ENCODE peak calls at places on chromosomes 3 and 15, in eight cellular contexts. D is hepatocyte, Z is HCT116, E is epithelial cell of esophagus, S is stomach, C is glutamatergic neuron, J is progenitor cell of endocrine pancreas, T is PC-3. R is an unnamed sample.

GRCh38 chr15:96331141-96331941 is 841 bp downstream of the NR2F2 start:
- DNase-seq in D (peak; percentile 75), Z (no peak), E (peak; percentile 25), S (no peak), C (peak; percentile 62), J (no peak), T (peak; percentile 31), R (no peak)

GRCh38 chr3:149576071-149576564 is 81.7 kb downstream of the WWTR1 start:
- DNase-seq in D (peak; percentile 59), Z (peak; percentile 86), E (peak; percentile 98), S (no peak), C (no peak), J (no peak), T (peak; percentile 98), R (no peak)

GRCh38 chr3:21256932-21257331 is 494.1 kb downstream of the ZNF385D start:
- DNase-seq in D (no peak), Z (no peak), E (peak; percentile 18), S (peak; percentile 77), C (no peak), J (no peak), T (no peak), R (no peak)

GRCh38 chr15:62945063-62945462 is 97.5 kb upstream of the TPM1 start:
- DNase-seq in D (no peak), Z (no peak), E (no peak), S (no peak), C (no peak), J (no peak), T (no peak), R (peak; percentile 37)

GRCh38 chr15:31305375-31305774 is 21.3 kb upstream of the KLF13 start:
- DNase-seq in D (no peak), Z (no peak), E (no peak), S (no peak), C (no peak), J (no peak), T (no peak), R (no peak)

GRCh38 chr15:48494646-48495045 is 150.9 kb downstream of the FBN1 start:
- DNase-seq in D (no peak), Z (no peak), E (no peak), S (no peak), C (no peak), J (no peak), T (no peak), R (no peak)

GRCh38 chr3:23991236-23992050 is 46.4 kb downstream of the NR1D2 start:
- DNase-seq in D (peak; percentile 36), Z (no peak), E (no peak), S (no peak), C (no peak), J (no peak), T (no peak), R (no peak)

GRCh38 chr3:42504334-42505202 is 2.1 kb downstream of the VIPR1 start:
- DNase-seq in D (peak; percentile 65), Z (no peak), E (no peak), S (peak; percentile 17), C (peak; percentile 7), J (no peak), T (no peak), R (no peak)

GRCh38 chr3:149384911-149385321 is 7.5 kb upstream of the TM4SF1 start:
- DNase-seq in D (no peak), Z (no peak), E (peak; percentile 86), S (no peak), C (no peak), J (no peak), T (peak; percentile 47), R (no peak)

GRCh38 chr3:147413712-147414325 is 4.7 kb downstream of the ZIC1 start:
- DNase-seq in D (no peak), Z (no peak), E (no peak), S (no peak), C (no peak), J (no peak), T (no peak), R (no peak)

GRCh38 chr3:193590088-193590856 is 2.7 kb upstream of the OPA1 start:
- DNase-seq in D (peak; percentile 29), Z (peak; percentile 74), E (peak; percentile 94), S (no peak), C (no peak), J (no peak), T (peak; percentile 91), R (no peak)

GRCh38 chr15:90887037-90887481 is 2.8 kb downstream of the FES start:
- DNase-seq in D (no peak), Z (no peak), E (no peak), S (no peak), C (no peak), J (no peak), T (no peak), R (no peak)

GRCh38 chr3:159928692-159929091 is 59.9 kb upstream of the IL12A start:
- DNase-seq in D (no peak), Z (no peak), E (peak; percentile 97), S (no peak), C (no peak), J (no peak), T (peak; percentile 97), R (no peak)

GRCh38 chr3:169286992-169287391 is 376.5 kb downstream of the MECOM start:
- DNase-seq in D (no peak), Z (no peak), E (no peak), S (no peak), C (no peak), J (no peak), T (no peak), R (no peak)

GRCh38 chr3:100352296-100353178 is 18.0 kb downstream of the NIT2 start:
- DNase-seq in D (peak; percentile 18), Z (no peak), E (peak; percentile 52), S (no peak), C (no peak), J (no peak), T (no peak), R (no peak)

GRCh38 chr15:78390823-78391222 is 47.2 kb upstream of the IREB2 start:
- DNase-seq in D (no peak), Z (no peak), E (no peak), S (peak; percentile 1), C (no peak), J (no peak), T (no peak), R (no peak)

GRCh38 chr15:96333194-96334016 is 2.9 kb downstream of the NR2F2 start:
- DNase-seq in D (peak; percentile 54), Z (no peak), E (peak; percentile 35), S (no peak), C (peak; percentile 65), J (no peak), T (peak; percentile 19), R (no peak)

GRCh38 chr15:31437686-31438085 is 111.1 kb downstream of the KLF13 start:
- DNase-seq in D (no peak), Z (no peak), E (no peak), S (no peak), C (no peak), J (no peak), T (no peak), R (no peak)

DNA sequence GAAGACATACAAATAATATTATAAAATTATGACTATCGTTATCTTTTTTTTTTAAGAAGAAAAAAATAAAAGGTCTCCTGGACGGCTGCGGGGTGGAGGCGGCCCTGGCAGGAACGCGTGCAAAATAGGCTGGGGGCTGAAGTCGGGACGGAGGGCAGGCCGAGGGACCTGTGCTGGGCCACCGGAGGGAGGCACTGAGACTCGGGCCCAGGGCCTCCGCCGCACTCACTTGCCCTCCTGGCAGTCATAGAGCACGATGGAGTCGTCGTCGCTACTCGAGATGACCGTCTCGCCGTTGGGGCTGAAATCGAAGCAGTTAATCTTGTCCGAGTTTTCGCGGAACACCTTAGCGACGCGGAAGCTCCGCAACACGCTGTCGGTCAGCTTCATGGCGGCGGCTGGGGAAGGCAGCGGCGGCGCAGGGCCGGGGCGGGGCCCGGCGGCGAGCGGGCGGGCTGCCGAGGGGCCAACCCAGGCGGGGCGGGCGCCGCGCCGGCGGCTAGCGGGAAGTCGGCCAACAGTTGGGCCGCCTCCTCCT is 408 bp downstream of the WDR82 start:
- DNase-seq in D (peak; percentile 78), Z (no peak), E (peak; percentile 64), S (no peak), C (peak; percentile 69), J (no peak), T (no peak), R (no peak)
- TF ChIP-seq CTCF in D (peak; percentile 43), Z (no peak), E (peak; percentile 44), S (peak; percentile 31), C (no peak), J (peak; percentile 54), T (peak; percentile 19), R (no peak)

GRCh38 chr3:107581230-107581629 is 58.5 kb downstream of the BBX start:
- DNase-seq in D (no peak), Z (no peak), E (no peak), S (no peak), C (no peak), J (no peak), T (no peak), R (no peak)

GRCh38 chr3:107578091-107578490 is 55.3 kb downstream of the BBX start:
- DNase-seq in D (no peak), Z (no peak), E (no peak), S (no peak), C (no peak), J (no peak), T (no peak), R (no peak)

GRCh38 chr3:107579372-107579771 is 56.6 kb downstream of the BBX start:
- DNase-seq in D (no peak), Z (no peak), E (no peak), S (no peak), C (no peak), J (no peak), T (no peak), R (no peak)

GRCh38 chr3:107574650-107575049 is 51.9 kb downstream of the BBX start:
- DNase-seq in D (peak; percentile 26), Z (peak; percentile 2), E (peak; percentile 43), S (no peak), C (no peak), J (no peak), T (peak; percentile 62), R (no peak)

DNA sequence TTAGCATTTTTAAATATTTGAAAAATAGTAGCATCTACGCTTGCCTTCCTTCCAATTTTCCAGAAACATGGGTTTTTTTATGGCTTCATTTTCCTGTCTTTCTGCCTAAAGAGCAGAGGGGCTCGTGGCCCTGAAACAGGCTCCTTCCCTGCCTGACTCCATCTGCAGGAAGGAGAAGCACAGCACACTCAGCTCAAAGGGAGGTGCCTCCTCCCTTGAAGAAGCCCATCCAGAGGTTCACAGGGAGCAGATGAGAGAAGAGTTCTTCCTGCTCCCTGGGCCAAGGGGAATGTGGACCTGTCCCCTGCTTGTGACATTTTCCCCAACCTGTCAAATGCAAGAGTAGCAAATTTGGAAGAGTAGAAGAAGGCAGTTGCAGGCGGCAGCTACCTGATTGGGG is 55.8 kb downstream of the BBX start:
- DNase-seq in D (no peak), Z (no peak), E (no peak), S (no peak), C (no peak), J (no peak), T (no peak), R (no peak)
- TF ChIP-seq CTCF in D (no peak), Z (no peak), E (no peak), S (no peak), C (no peak), J (no peak), T (no peak), R (no peak)

GRCh38 chr3:89504432-89504831 is 397.0 kb downstream of the EPHA3 start:
- DNase-seq in D (no peak), Z (no peak), E (no peak), S (no peak), C (peak; percentile 50), J (no peak), T (no peak), R (no peak)
- TF ChIP-seq CTCF in D (no peak), Z (no peak), E (no peak), S (no peak), C (no peak), J (peak; percentile 23), T (peak; percentile 24), R (no peak)

GRCh38 chr3:32165442-32165841 is 59.0 kb downstream of the GPD1L start:
- DNase-seq in D (no peak), Z (no peak), E (no peak), S (no peak), C (no peak), J (no peak), T (no peak), R (no peak)
- TF ChIP-seq CTCF in D (no peak), Z (no peak), E (no peak), S (no peak), C (no peak), J (no peak), T (no peak), R (no peak)